ENCODE peak calls at places on chromosomes 2 and 18, in four cellular contexts. H is NCI-H1417, R is Calu3, N is AG20443. D is an unnamed sample.

GRCh38 chr2:100241236-100241635 is 81.1 kb downstream of the LONRF2 start:
- DNase-seq in N (no peak), H (no peak), R (no peak), D (no peak)

GRCh38 chr2:39513641-39514094 is 76.6 kb upstream of the MAP4K3 start:
- DNase-seq in R (peak), N (peak), H (peak), D (peak)

GRCh38 chr2:209661286-209661685 is 110.3 kb upstream of the UNC80 start:
- DNase-seq in R (no peak), H (peak), N (no peak), D (no peak)

GRCh38 chr18:1094408-1094807 is 189.7 kb downstream of the ADCYAP1 start:
- DNase-seq in N (peak), R (no peak), H (no peak), D (peak)

GRCh38 chr2:50492452-50492851 is 539.5 kb downstream of the NRXN1 start:
- DNase-seq in N (peak), R (peak), H (peak), D (peak)

GRCh38 chr2:61854435-61855177 is 746 bp upstream of the FAM161A start:
- DNase-seq in N (peak), R (peak), H (peak), D (peak)

GRCh38 chr2:167005096-167005495 is 116.8 kb downstream of the XIRP2 start:
- DNase-seq in N (no peak), H (no peak), R (no peak), D (no peak)

GRCh38 chr2:232537499-232537898 is 2.0 kb upstream of the CHRNG start:
- DNase-seq in H (no peak), R (no peak), N (no peak), D (peak)

D was measured in myocyte.